ENCODE peak calls at places on chromosome 12, in five cellular contexts. One of them, this sample, is unnamed.

GRCh38 chr12:42086021-42086420 is 58.7 kb downstream of the GXYLT1 start:
- DNase-seq in epithelial cell of prostate: no peak
- DNase-seq in psoas muscle: no peak
- DNase-seq in Peyer's patch: no peak
- DNase-seq in CD4-positive, CD25-positive, alpha-beta regulatory T cell: no peak
- DNase-seq in this sample: no peak

GRCh38 chr12:24111101-24111500 is 161.6 kb upstream of the SOX5 start:
- DNase-seq in CD4-positive, CD25-positive, alpha-beta regulatory T cell: no peak
- DNase-seq in Peyer's patch: no peak
- DNase-seq in epithelial cell of prostate: no peak
- DNase-seq in psoas muscle: no peak
- DNase-seq in this sample: peak

GRCh38 chr12:1630081-1630826 is 1.2 kb downstream of the WNT5B start:
- DNase-seq in epithelial cell of prostate: no peak
- DNase-seq in CD4-positive, CD25-positive, alpha-beta regulatory T cell: peak
- DNase-seq in psoas muscle: peak
- DNase-seq in Peyer's patch: peak
- DNase-seq in this sample: no peak

GRCh38 chr12:123041811-123042655 is 61.6 kb downstream of the ARL6IP4 start:
- DNase-seq in epithelial cell of prostate: no peak
- DNase-seq in Peyer's patch: peak
- DNase-seq in CD4-positive, CD25-positive, alpha-beta regulatory T cell: no peak
- DNase-seq in psoas muscle: no peak
- DNase-seq in this sample: no peak

GRCh38 chr12:120252071-120252906 is 13.2 kb downstream of the PXN start:
- DNase-seq in Peyer's patch: no peak
- DNase-seq in psoas muscle: no peak
- DNase-seq in epithelial cell of prostate: no peak
- DNase-seq in CD4-positive, CD25-positive, alpha-beta regulatory T cell: peak
- DNase-seq in this sample: no peak

GRCh38 chr12:80692114-80692513 is 15.3 kb upstream of the MYF6 start:
- DNase-seq in CD4-positive, CD25-positive, alpha-beta regulatory T cell: no peak
- DNase-seq in epithelial cell of prostate: no peak
- DNase-seq in psoas muscle: peak
- DNase-seq in Peyer's patch: no peak
- DNase-seq in this sample: no peak

GRCh38 chr12:51846911-51847829 is 1.3 kb downstream of the FIGNL2 start:
- DNase-seq in psoas muscle: no peak
- DNase-seq in CD4-positive, CD25-positive, alpha-beta regulatory T cell: peak
- DNase-seq in epithelial cell of prostate: no peak
- DNase-seq in Peyer's patch: no peak
- DNase-seq in this sample: no peak

GRCh38 chr12:78240827-78241226 is 410.1 kb downstream of the NAV3 start:
- DNase-seq in psoas muscle: no peak
- DNase-seq in epithelial cell of prostate: no peak
- DNase-seq in Peyer's patch: no peak
- DNase-seq in CD4-positive, CD25-positive, alpha-beta regulatory T cell: no peak
- DNase-seq in this sample: no peak

GRCh38 chr12:122851820-122852219 is 16.6 kb downstream of the HIP1R start:
- DNase-seq in Peyer's patch: no peak
- DNase-seq in CD4-positive, CD25-positive, alpha-beta regulatory T cell: no peak
- DNase-seq in epithelial cell of prostate: no peak
- DNase-seq in psoas muscle: peak
- DNase-seq in this sample: peak

GRCh38 chr12:6355491-6356373 is 13.9 kb upstream of the TNFRSF1A start:
- DNase-seq in psoas muscle: no peak
- DNase-seq in CD4-positive, CD25-positive, alpha-beta regulatory T cell: no peak
- DNase-seq in Peyer's patch: no peak
- DNase-seq in epithelial cell of prostate: no peak
- DNase-seq in this sample: no peak

GRCh38 chr12:32047846-32048245 is 58.8 kb upstream of the BICD1 start:
- DNase-seq in epithelial cell of prostate: no peak
- DNase-seq in psoas muscle: no peak
- DNase-seq in CD4-positive, CD25-positive, alpha-beta regulatory T cell: no peak
- DNase-seq in Peyer's patch: no peak
- DNase-seq in this sample: no peak

GRCh38 chr12:130557876-130558770 is 158.0 kb downstream of the RIMBP2 start:
- DNase-seq in CD4-positive, CD25-positive, alpha-beta regulatory T cell: no peak
- DNase-seq in Peyer's patch: peak
- DNase-seq in epithelial cell of prostate: no peak
- DNase-seq in psoas muscle: no peak
- DNase-seq in this sample: no peak

GRCh38 chr12:2449586-2449985 is 345.2 kb upstream of the FKBP4 start:
- DNase-seq in epithelial cell of prostate: no peak
- DNase-seq in CD4-positive, CD25-positive, alpha-beta regulatory T cell: no peak
- DNase-seq in Peyer's patch: no peak
- DNase-seq in psoas muscle: no peak
- DNase-seq in this sample: no peak

GRCh38 chr12:113673524-113674238 is 202.0 kb upstream of the LHX5 start:
- DNase-seq in CD4-positive, CD25-positive, alpha-beta regulatory T cell: no peak
- DNase-seq in epithelial cell of prostate: no peak
- DNase-seq in psoas muscle: no peak
- DNase-seq in Peyer's patch: no peak
- DNase-seq in this sample: no peak

GRCh38 chr12:112419269-112420133 is 754 bp downstream of the PTPN11 start:
- DNase-seq in Peyer's patch: peak
- DNase-seq in psoas muscle: peak
- DNase-seq in CD4-positive, CD25-positive, alpha-beta regulatory T cell: peak
- DNase-seq in epithelial cell of prostate: peak
- DNase-seq in this sample: peak

GRCh38 chr12:123270380-123271181 is 1.1 kb downstream of the CDK2AP1 start:
- DNase-seq in Peyer's patch: no peak
- DNase-seq in psoas muscle: peak
- DNase-seq in epithelial cell of prostate: no peak
- DNase-seq in CD4-positive, CD25-positive, alpha-beta regulatory T cell: no peak
- DNase-seq in this sample: no peak

GRCh38 chr12:108597559-108598471 is at the start of gene TMEM119:
- DNase-seq in psoas muscle: peak
- DNase-seq in Peyer's patch: no peak
- DNase-seq in CD4-positive, CD25-positive, alpha-beta regulatory T cell: no peak
- DNase-seq in epithelial cell of prostate: no peak
- DNase-seq in this sample: no peak

GRCh38 chr12:108967869-108968540 is 52.9 kb downstream of the SVOP start:
- DNase-seq in Peyer's patch: no peak
- DNase-seq in epithelial cell of prostate: no peak
- DNase-seq in psoas muscle: no peak
- DNase-seq in CD4-positive, CD25-positive, alpha-beta regulatory T cell: peak
- DNase-seq in this sample: peak

GRCh38 chr12:54601841-54602240 is 13.4 kb upstream of the PPP1R1A start:
- DNase-seq in Peyer's patch: no peak
- DNase-seq in CD4-positive, CD25-positive, alpha-beta regulatory T cell: no peak
- DNase-seq in psoas muscle: no peak
- DNase-seq in epithelial cell of prostate: no peak
- DNase-seq in this sample: no peak

GRCh38 chr12:48160807-48161206 is 3.5 kb upstream of the ASB8 start:
- DNase-seq in psoas muscle: peak
- DNase-seq in CD4-positive, CD25-positive, alpha-beta regulatory T cell: no peak
- DNase-seq in epithelial cell of prostate: no peak
- DNase-seq in Peyer's patch: no peak
- DNase-seq in this sample: no peak

GRCh38 chr12:30146561-30146960 is 362.8 kb upstream of the TMTC1 start:
- DNase-seq in psoas muscle: no peak
- DNase-seq in CD4-positive, CD25-positive, alpha-beta regulatory T cell: no peak
- DNase-seq in epithelial cell of prostate: no peak
- DNase-seq in Peyer's patch: no peak
- DNase-seq in this sample: no peak

GRCh38 chr12:57008113-57008687 is 1.9 kb upstream of the ZBTB39 start:
- DNase-seq in CD4-positive, CD25-positive, alpha-beta regulatory T cell: peak
- DNase-seq in Peyer's patch: no peak
- DNase-seq in psoas muscle: no peak
- DNase-seq in epithelial cell of prostate: no peak
- DNase-seq in this sample: peak

GRCh38 chr12:51028811-51029146 is 2.6 kb upstream of the SLC11A2 start:
- DNase-seq in Peyer's patch: no peak
- DNase-seq in CD4-positive, CD25-positive, alpha-beta regulatory T cell: no peak
- DNase-seq in epithelial cell of prostate: no peak
- DNase-seq in psoas muscle: no peak
- DNase-seq in this sample: no peak

DNA sequence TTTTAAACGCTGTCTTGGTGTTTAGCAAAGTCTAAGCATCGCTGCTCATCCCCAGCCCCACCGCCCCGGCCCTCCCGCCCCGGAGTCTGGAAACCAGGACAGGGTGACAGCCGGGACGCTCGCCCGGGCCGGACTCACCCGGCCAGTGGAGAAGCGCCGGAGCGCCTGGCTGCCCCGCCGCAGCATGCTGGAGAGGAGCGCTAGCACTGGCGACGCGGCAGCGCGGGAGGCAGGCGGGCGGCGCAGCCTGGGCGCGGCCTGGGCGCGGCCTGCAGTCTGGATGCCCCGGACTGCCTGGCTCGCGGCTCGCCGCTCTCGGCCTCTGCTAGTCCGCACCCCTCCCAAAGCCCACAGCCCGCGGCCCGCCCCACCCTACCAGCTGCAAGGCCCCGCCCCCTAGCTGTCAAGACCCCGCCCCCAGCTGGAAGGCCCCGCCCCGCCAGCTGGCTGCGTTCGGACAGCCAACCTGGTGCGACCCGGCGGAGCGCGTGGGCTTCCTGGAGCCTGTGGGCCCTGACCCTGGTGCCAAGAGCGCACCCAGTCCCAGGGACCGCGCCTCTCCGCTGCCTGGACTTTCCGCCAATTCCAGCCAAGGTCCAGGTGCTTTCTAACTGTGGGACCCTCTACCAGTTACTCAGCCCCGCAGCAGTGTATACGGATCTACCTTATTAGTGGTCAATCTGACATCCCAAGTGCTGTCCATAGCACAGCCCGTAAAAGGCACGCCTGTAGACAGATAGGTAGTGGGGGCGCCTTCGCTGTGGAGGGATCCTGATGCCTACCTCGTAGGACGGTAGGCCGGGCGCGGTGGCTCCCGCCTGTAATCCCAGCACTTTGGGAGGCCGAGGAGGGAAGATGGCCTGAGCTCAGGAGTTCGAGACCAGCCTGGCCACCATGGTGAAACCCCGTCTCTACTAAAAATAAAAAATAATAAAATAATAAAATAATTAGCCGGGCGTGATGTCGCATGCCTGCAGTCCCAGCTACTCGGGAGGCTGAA is at the start of gene ALDH1L2:
- DNase-seq in Peyer's patch: peak
- DNase-seq in epithelial cell of prostate: no peak
- DNase-seq in psoas muscle: peak
- DNase-seq in CD4-positive, CD25-positive, alpha-beta regulatory T cell: peak
- DNase-seq in this sample: peak
- H3K27ac ChIP-seq in Peyer's patch: no peak
- H3K27ac ChIP-seq in epithelial cell of prostate: peak
- H3K27ac ChIP-seq in psoas muscle: peak
- H3K27ac ChIP-seq in CD4-positive, CD25-positive, alpha-beta regulatory T cell: no peak
- H3K27ac ChIP-seq in this sample: peak

DNA sequence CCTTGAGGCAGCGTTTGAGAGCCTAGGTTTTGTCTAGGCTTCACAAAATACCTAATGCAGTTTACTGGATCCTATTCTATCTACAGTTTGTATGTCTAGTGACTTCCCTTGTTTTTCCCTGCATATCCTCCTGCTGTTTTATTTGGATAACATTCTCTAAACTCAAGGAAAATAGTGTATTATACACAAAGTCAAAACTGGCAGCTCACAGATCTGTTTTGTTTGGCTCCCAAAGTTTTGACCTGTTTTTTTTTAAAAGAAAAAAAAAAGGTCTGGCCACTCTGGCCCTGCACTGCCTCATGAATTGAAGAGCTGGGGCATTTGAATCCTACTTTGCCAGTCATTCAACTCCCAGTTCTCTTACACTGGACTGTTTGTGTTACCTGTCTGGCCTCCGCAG is 155.3 kb downstream of the KICS2 start:
- DNase-seq in epithelial cell of prostate: no peak
- DNase-seq in Peyer's patch: no peak
- DNase-seq in CD4-positive, CD25-positive, alpha-beta regulatory T cell: no peak
- DNase-seq in psoas muscle: no peak
- DNase-seq in this sample: no peak
- H3K27ac ChIP-seq in epithelial cell of prostate: no peak
- H3K27ac ChIP-seq in Peyer's patch: no peak
- H3K27ac ChIP-seq in CD4-positive, CD25-positive, alpha-beta regulatory T cell: no peak
- H3K27ac ChIP-seq in psoas muscle: no peak
- H3K27ac ChIP-seq in this sample: no peak

GRCh38 chr12:8907513-8907912 is 6.8 kb upstream of the PHC1 start:
- DNase-seq in epithelial cell of prostate: no peak
- DNase-seq in psoas muscle: no peak
- DNase-seq in Peyer's patch: no peak
- DNase-seq in CD4-positive, CD25-positive, alpha-beta regulatory T cell: no peak
- DNase-seq in this sample: no peak
- H3K27ac ChIP-seq in epithelial cell of prostate: no peak
- H3K27ac ChIP-seq in psoas muscle: no peak
- H3K27ac ChIP-seq in Peyer's patch: no peak
- H3K27ac ChIP-seq in CD4-positive, CD25-positive, alpha-beta regulatory T cell: no peak
- H3K27ac ChIP-seq in this sample: no peak

GRCh38 chr12:4562034-4562657 is at the start of gene DYRK4:
- DNase-seq in epithelial cell of prostate: no peak
- DNase-seq in Peyer's patch: peak
- DNase-seq in psoas muscle: peak
- DNase-seq in CD4-positive, CD25-positive, alpha-beta regulatory T cell: no peak
- DNase-seq in this sample: peak
- H3K27ac ChIP-seq in epithelial cell of prostate: no peak
- H3K27ac ChIP-seq in Peyer's patch: no peak
- H3K27ac ChIP-seq in psoas muscle: no peak
- H3K27ac ChIP-seq in CD4-positive, CD25-positive, alpha-beta regulatory T cell: no peak
- H3K27ac ChIP-seq in this sample: no peak

This sample was measured in RWPE1.